ENCODE peak calls at places on chromosomes 4 and X, in eight cellular contexts. One of them, this sample, is unnamed.

GRCh38 chrX:70479197-70479969 is 34.7 kb downstream of the DLG3 start:
- DNase-seq in IMR-90: peak
- DNase-seq in brain microvascular endothelial cell: peak
- DNase-seq in astrocyte of the cerebellum: peak
- DNase-seq in astrocyte of the spinal cord: peak
- DNase-seq in RWPE2: no peak
- DNase-seq in epithelial cell of esophagus: peak
- DNase-seq in lower lobe of right lung: no peak
- DNase-seq in this sample: no peak

GRCh38 chrX:18793601-18794089 is 86.2 kb downstream of the PPEF1 start:
- DNase-seq in astrocyte of the cerebellum: no peak
- DNase-seq in astrocyte of the spinal cord: peak
- DNase-seq in epithelial cell of esophagus: peak
- DNase-seq in brain microvascular endothelial cell: no peak
- DNase-seq in RWPE2: no peak
- DNase-seq in lower lobe of right lung: no peak
- DNase-seq in IMR-90: no peak
- DNase-seq in this sample: no peak

GRCh38 chr4:150368667-150369066 is 213.3 kb upstream of the MAB21L2 start:
- DNase-seq in RWPE2: no peak
- DNase-seq in astrocyte of the spinal cord: no peak
- DNase-seq in epithelial cell of esophagus: no peak
- DNase-seq in lower lobe of right lung: no peak
- DNase-seq in brain microvascular endothelial cell: no peak
- DNase-seq in IMR-90: peak
- DNase-seq in astrocyte of the cerebellum: no peak
- DNase-seq in this sample: no peak

GRCh38 chr4:40576651-40577480 is 52.8 kb downstream of the RBM47 start:
- DNase-seq in astrocyte of the spinal cord: peak
- DNase-seq in lower lobe of right lung: peak
- DNase-seq in brain microvascular endothelial cell: peak
- DNase-seq in astrocyte of the cerebellum: no peak
- DNase-seq in epithelial cell of esophagus: peak
- DNase-seq in RWPE2: no peak
- DNase-seq in IMR-90: peak
- DNase-seq in this sample: peak

GRCh38 chrX:151004085-151004484 is 20.9 kb downstream of the HMGB3 start:
- DNase-seq in IMR-90: peak
- DNase-seq in RWPE2: no peak
- DNase-seq in brain microvascular endothelial cell: no peak
- DNase-seq in astrocyte of the spinal cord: no peak
- DNase-seq in lower lobe of right lung: no peak
- DNase-seq in astrocyte of the cerebellum: no peak
- DNase-seq in epithelial cell of esophagus: no peak
- DNase-seq in this sample: no peak

GRCh38 chr4:74055096-74055495 is 16.6 kb upstream of the CXCL3 start:
- DNase-seq in lower lobe of right lung: no peak
- DNase-seq in epithelial cell of esophagus: no peak
- DNase-seq in astrocyte of the cerebellum: no peak
- DNase-seq in IMR-90: no peak
- DNase-seq in RWPE2: no peak
- DNase-seq in brain microvascular endothelial cell: no peak
- DNase-seq in astrocyte of the spinal cord: no peak
- DNase-seq in this sample: no peak

GRCh38 chr4:7414736-7415510 is 19.8 kb downstream of the PSAPL1 start:
- DNase-seq in RWPE2: no peak
- DNase-seq in brain microvascular endothelial cell: no peak
- DNase-seq in astrocyte of the cerebellum: no peak
- DNase-seq in lower lobe of right lung: no peak
- DNase-seq in astrocyte of the spinal cord: no peak
- DNase-seq in epithelial cell of esophagus: no peak
- DNase-seq in IMR-90: no peak
- DNase-seq in this sample: no peak

GRCh38 chrX:67545772-67546495 is 2.1 kb downstream of the AR start:
- DNase-seq in IMR-90: no peak
- DNase-seq in lower lobe of right lung: peak
- DNase-seq in epithelial cell of esophagus: peak
- DNase-seq in astrocyte of the cerebellum: no peak
- DNase-seq in brain microvascular endothelial cell: no peak
- DNase-seq in RWPE2: no peak
- DNase-seq in astrocyte of the spinal cord: peak
- DNase-seq in this sample: no peak

GRCh38 chrX:31522760-31523159 is 450.9 kb upstream of the FTHL17 start:
- DNase-seq in epithelial cell of esophagus: no peak
- DNase-seq in astrocyte of the spinal cord: no peak
- DNase-seq in RWPE2: no peak
- DNase-seq in lower lobe of right lung: no peak
- DNase-seq in IMR-90: no peak
- DNase-seq in brain microvascular endothelial cell: no peak
- DNase-seq in astrocyte of the cerebellum: no peak
- DNase-seq in this sample: no peak

GRCh38 chr4:48109413-48110263 is 24.4 kb downstream of the TXK start:
- DNase-seq in IMR-90: peak
- DNase-seq in astrocyte of the cerebellum: peak
- DNase-seq in lower lobe of right lung: no peak
- DNase-seq in epithelial cell of esophagus: peak
- DNase-seq in astrocyte of the spinal cord: peak
- DNase-seq in RWPE2: no peak
- DNase-seq in brain microvascular endothelial cell: peak
- DNase-seq in this sample: peak

GRCh38 chr4:137967480-137968190 is 274.5 kb downstream of the SLC7A11 start:
- DNase-seq in epithelial cell of esophagus: peak
- DNase-seq in lower lobe of right lung: no peak
- DNase-seq in IMR-90: peak
- DNase-seq in brain microvascular endothelial cell: peak
- DNase-seq in RWPE2: no peak
- DNase-seq in astrocyte of the cerebellum: no peak
- DNase-seq in astrocyte of the spinal cord: no peak
- DNase-seq in this sample: no peak

GRCh38 chr4:72564184-72564583 is 4.8 kb downstream of the ADAMTS3 start:
- DNase-seq in RWPE2: no peak
- DNase-seq in brain microvascular endothelial cell: no peak
- DNase-seq in IMR-90: peak
- DNase-seq in astrocyte of the spinal cord: no peak
- DNase-seq in epithelial cell of esophagus: peak
- DNase-seq in lower lobe of right lung: no peak
- DNase-seq in astrocyte of the cerebellum: no peak
- DNase-seq in this sample: no peak

GRCh38 chr4:16265820-16266219 is 39.5 kb upstream of the TAPT1 start:
- DNase-seq in lower lobe of right lung: no peak
- DNase-seq in astrocyte of the cerebellum: no peak
- DNase-seq in astrocyte of the spinal cord: no peak
- DNase-seq in epithelial cell of esophagus: no peak
- DNase-seq in RWPE2: no peak
- DNase-seq in brain microvascular endothelial cell: no peak
- DNase-seq in IMR-90: no peak
- DNase-seq in this sample: no peak

GRCh38 chr4:16269742-16270522 is 43.7 kb upstream of the TAPT1 start:
- DNase-seq in brain microvascular endothelial cell: peak
- DNase-seq in astrocyte of the spinal cord: peak
- DNase-seq in IMR-90: peak
- DNase-seq in epithelial cell of esophagus: peak
- DNase-seq in astrocyte of the cerebellum: peak
- DNase-seq in RWPE2: peak
- DNase-seq in lower lobe of right lung: peak
- DNase-seq in this sample: no peak

GRCh38 chr4:16267639-16268038 is 41.4 kb upstream of the TAPT1 start:
- DNase-seq in lower lobe of right lung: no peak
- DNase-seq in astrocyte of the spinal cord: no peak
- DNase-seq in brain microvascular endothelial cell: no peak
- DNase-seq in epithelial cell of esophagus: no peak
- DNase-seq in astrocyte of the cerebellum: no peak
- DNase-seq in RWPE2: no peak
- DNase-seq in IMR-90: no peak
- DNase-seq in this sample: no peak

GRCh38 chr4:16268290-16268689 is 42.0 kb upstream of the TAPT1 start:
- DNase-seq in RWPE2: no peak
- DNase-seq in brain microvascular endothelial cell: no peak
- DNase-seq in astrocyte of the cerebellum: no peak
- DNase-seq in epithelial cell of esophagus: no peak
- DNase-seq in astrocyte of the spinal cord: no peak
- DNase-seq in IMR-90: no peak
- DNase-seq in lower lobe of right lung: no peak
- DNase-seq in this sample: no peak

DNA sequence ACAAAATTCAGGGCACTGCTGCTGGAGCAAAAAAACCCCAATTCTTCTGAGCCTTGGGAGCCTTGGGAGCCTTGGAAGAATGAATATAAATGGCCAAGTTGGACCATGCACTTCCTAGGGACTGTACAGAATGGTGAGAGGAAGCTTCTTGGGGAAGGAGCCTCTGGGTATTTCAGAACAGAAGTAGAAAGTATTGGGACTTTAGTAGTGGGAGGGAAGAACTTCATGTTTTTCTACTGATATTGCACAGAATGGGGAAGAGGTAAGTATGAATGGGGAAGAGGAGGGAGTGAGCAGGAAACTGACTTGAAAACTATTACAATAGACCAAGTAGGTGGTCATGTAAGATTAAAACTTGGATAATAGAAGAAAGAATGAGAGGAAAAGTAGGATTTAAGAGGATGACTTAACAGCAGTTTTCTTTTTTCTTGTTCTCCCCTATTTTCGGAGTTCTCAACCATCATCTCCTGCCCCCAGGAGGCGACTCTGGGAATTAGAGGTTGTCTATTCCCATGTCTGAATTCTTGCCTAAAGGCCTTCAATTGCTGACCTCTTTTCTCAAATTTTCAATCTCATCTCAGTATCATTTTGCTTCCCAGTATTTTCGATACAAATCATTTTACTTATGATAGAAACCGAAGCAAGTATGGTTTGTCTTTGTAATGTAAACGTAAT is 44.5 kb upstream of the TAPT1 start:
- DNase-seq in epithelial cell of esophagus: no peak
- DNase-seq in astrocyte of the spinal cord: no peak
- DNase-seq in astrocyte of the cerebellum: no peak
- DNase-seq in RWPE2: no peak
- DNase-seq in brain microvascular endothelial cell: no peak
- DNase-seq in lower lobe of right lung: no peak
- DNase-seq in IMR-90: no peak
- DNase-seq in this sample: no peak
- TF ChIP-seq CTCF in epithelial cell of esophagus: no peak
- TF ChIP-seq CTCF in astrocyte of the spinal cord: peak
- TF ChIP-seq CTCF in astrocyte of the cerebellum: no peak
- TF ChIP-seq CTCF in RWPE2: no peak
- TF ChIP-seq CTCF in brain microvascular endothelial cell: peak
- TF ChIP-seq CTCF in lower lobe of right lung: no peak
- TF ChIP-seq CTCF in IMR-90: no peak
- TF ChIP-seq CTCF in this sample: no peak

GRCh38 chrX:11949291-11949690 is 189.0 kb upstream of the FRMPD4 start:
- DNase-seq in brain microvascular endothelial cell: no peak
- DNase-seq in IMR-90: no peak
- DNase-seq in astrocyte of the spinal cord: no peak
- DNase-seq in lower lobe of right lung: no peak
- DNase-seq in RWPE2: no peak
- DNase-seq in astrocyte of the cerebellum: no peak
- DNase-seq in epithelial cell of esophagus: no peak
- DNase-seq in this sample: no peak

DNA sequence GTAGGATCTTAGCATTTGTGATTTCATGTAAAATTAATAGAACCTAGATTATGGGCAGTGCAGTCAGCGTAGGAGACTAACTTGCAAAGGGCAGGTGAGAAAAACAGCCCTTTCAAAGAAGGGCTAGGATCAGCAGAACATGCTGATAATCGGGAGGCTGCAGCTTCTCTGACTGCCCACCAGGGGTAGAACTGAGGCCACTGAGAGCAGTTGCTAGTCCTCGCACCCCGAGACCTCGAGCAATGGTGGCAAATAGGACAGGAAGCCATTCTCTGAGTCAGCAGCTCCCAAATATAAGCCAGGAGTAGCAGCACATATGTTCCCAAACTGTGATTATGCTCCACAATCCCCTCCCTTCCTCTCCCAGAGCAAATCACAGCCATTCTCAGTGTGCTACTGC is 186.4 kb downstream of the MSL3 start:
- DNase-seq in astrocyte of the cerebellum: peak
- DNase-seq in brain microvascular endothelial cell: peak
- DNase-seq in astrocyte of the spinal cord: peak
- DNase-seq in IMR-90: peak
- DNase-seq in epithelial cell of esophagus: peak
- DNase-seq in RWPE2: no peak
- DNase-seq in lower lobe of right lung: no peak
- DNase-seq in this sample: peak
- TF ChIP-seq CTCF in astrocyte of the cerebellum: peak
- TF ChIP-seq CTCF in brain microvascular endothelial cell: peak
- TF ChIP-seq CTCF in astrocyte of the spinal cord: peak
- TF ChIP-seq CTCF in IMR-90: peak
- TF ChIP-seq CTCF in epithelial cell of esophagus: peak
- TF ChIP-seq CTCF in RWPE2: peak
- TF ChIP-seq CTCF in lower lobe of right lung: peak
- TF ChIP-seq CTCF in this sample: peak

GRCh38 chrX:47687249-47687648 is 28.3 kb upstream of the UXT start:
- DNase-seq in IMR-90: no peak
- DNase-seq in RWPE2: no peak
- DNase-seq in lower lobe of right lung: no peak
- DNase-seq in astrocyte of the cerebellum: no peak
- DNase-seq in brain microvascular endothelial cell: no peak
- DNase-seq in astrocyte of the spinal cord: no peak
- DNase-seq in epithelial cell of esophagus: peak
- DNase-seq in this sample: no peak

DNA sequence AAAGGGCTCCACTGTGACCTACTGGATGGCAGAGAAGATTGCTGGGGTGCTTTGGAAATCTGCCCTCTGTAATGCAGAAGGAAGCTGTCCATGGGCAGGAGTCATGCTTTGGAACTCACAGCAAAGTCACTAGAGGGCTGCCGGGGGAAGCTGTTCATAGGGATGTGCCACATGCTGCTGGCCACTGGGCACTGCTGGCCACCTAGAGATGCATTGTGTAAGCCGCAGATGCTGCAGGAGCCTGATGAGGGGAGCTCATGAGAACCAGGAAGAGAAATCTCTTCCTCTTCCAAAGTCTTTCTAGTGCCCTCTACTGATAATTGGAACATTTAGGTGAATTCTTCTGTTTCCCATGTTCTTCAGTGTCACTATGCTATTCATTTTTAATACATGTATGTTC is 31.2 kb upstream of the UXT start:
- DNase-seq in lower lobe of right lung: no peak
- DNase-seq in astrocyte of the spinal cord: no peak
- DNase-seq in astrocyte of the cerebellum: no peak
- DNase-seq in epithelial cell of esophagus: no peak
- DNase-seq in RWPE2: no peak
- DNase-seq in IMR-90: no peak
- DNase-seq in brain microvascular endothelial cell: no peak
- DNase-seq in this sample: no peak
- TF ChIP-seq CTCF in lower lobe of right lung: no peak
- TF ChIP-seq CTCF in astrocyte of the spinal cord: no peak
- TF ChIP-seq CTCF in astrocyte of the cerebellum: no peak
- TF ChIP-seq CTCF in epithelial cell of esophagus: no peak
- TF ChIP-seq CTCF in RWPE2: no peak
- TF ChIP-seq CTCF in IMR-90: no peak
- TF ChIP-seq CTCF in brain microvascular endothelial cell: no peak
- TF ChIP-seq CTCF in this sample: no peak

DNA sequence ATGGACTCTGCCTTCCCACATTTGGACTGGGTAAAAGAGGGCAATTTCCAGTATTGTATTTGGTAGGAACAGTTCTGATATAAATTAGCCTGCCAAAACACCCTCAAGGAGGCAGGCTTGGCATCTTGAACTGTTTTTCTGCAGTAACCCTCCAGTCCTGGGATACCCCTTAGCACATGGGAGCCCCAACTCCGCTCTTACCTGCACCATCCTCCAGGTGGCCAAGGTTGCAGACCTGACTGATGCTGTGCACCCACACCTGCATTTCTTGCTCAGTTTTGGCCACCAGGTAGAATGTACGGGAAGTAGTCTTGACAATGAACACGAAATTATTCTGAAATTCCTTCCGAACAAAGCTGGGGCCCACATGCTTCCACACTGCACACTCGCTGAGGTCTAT is 35.1 kb downstream of the GAB3 start:
- DNase-seq in lower lobe of right lung: no peak
- DNase-seq in RWPE2: no peak
- DNase-seq in brain microvascular endothelial cell: no peak
- DNase-seq in astrocyte of the spinal cord: no peak
- DNase-seq in IMR-90: no peak
- DNase-seq in astrocyte of the cerebellum: no peak
- DNase-seq in epithelial cell of esophagus: no peak
- DNase-seq in this sample: peak
- TF ChIP-seq CTCF in lower lobe of right lung: no peak
- TF ChIP-seq CTCF in RWPE2: no peak
- TF ChIP-seq CTCF in brain microvascular endothelial cell: peak
- TF ChIP-seq CTCF in astrocyte of the spinal cord: no peak
- TF ChIP-seq CTCF in IMR-90: no peak
- TF ChIP-seq CTCF in astrocyte of the cerebellum: no peak
- TF ChIP-seq CTCF in epithelial cell of esophagus: no peak
- TF ChIP-seq CTCF in this sample: no peak

This sample was measured in Calu3.